ENCODE peak calls at places on chromosomes 13 and 19, in nine cellular contexts. T is GM12865, Z is A673, X is lung, L is colonic mucosa, H is cardiac muscle cell, B is left lung, P is mucosa of descending colon, Q is tibial nerve. G is an unnamed sample.

GRCh38 chr19:39182174-39182505 is 14.6 kb upstream of the NCCRP1 start:
- DNase-seq in T (no peak), Z (no peak), X (no peak), L (no peak), H (no peak), B (no peak), P (no peak), Q (no peak), G (no peak)

GRCh38 chr19:17873661-17874422 is 2.1 kb downstream of the SLC5A5 start:
- DNase-seq in T (peak), Z (peak), X (no peak), L (peak), H (peak), B (peak), P (peak), Q (no peak), G (no peak)

GRCh38 chr19:42033413-42033812 is 36.6 kb downstream of the GRIK5 start:
- DNase-seq in T (no peak), Z (no peak), X (no peak), L (no peak), H (no peak), B (peak), P (no peak), Q (no peak), G (no peak)

GRCh38 chr19:32599736-32600157 is 18.8 kb downstream of the PDCD5 start:
- DNase-seq in T (peak), Z (peak), X (no peak), L (peak), H (peak), B (no peak), P (no peak), Q (no peak), G (peak)

GRCh38 chr19:33863436-33863835 is 66.8 kb downstream of the KCTD15 start:
- DNase-seq in T (no peak), Z (no peak), X (no peak), L (no peak), H (no peak), B (no peak), P (no peak), Q (no peak), G (no peak)

GRCh38 chr13:52128714-52129700 is at the start of gene NEK5:
- DNase-seq in T (peak), Z (peak), X (peak), L (peak), H (peak), B (peak), P (peak), Q (peak), G (peak)

GRCh38 chr19:42422092-42422575 is 5.1 kb downstream of the LIPE start:
- DNase-seq in T (no peak), Z (no peak), X (no peak), L (no peak), H (no peak), B (no peak), P (no peak), Q (no peak), G (no peak)

GRCh38 chr13:23921451-23921888 is 24.2 kb upstream of the C1QTNF9B start:
- DNase-seq in T (peak), Z (peak), X (no peak), L (peak), H (peak), B (no peak), P (no peak), Q (peak), G (peak)

GRCh38 chr19:3625996-3626472 is 556 bp downstream of the CACTIN start:
- DNase-seq in T (no peak), Z (no peak), X (no peak), L (no peak), H (no peak), B (peak), P (no peak), Q (no peak), G (no peak)

GRCh38 chr19:927044-927706 is 1.3 kb downstream of the ARID3A start:
- DNase-seq in T (peak), Z (no peak), X (peak), L (no peak), H (peak), B (peak), P (peak), Q (peak), G (no peak)

GRCh38 chr13:101218484-101218883 is 197.8 kb downstream of the NALCN start:
- DNase-seq in T (no peak), Z (no peak), X (no peak), L (no peak), H (no peak), B (no peak), P (no peak), Q (no peak), G (no peak)

GRCh38 chr19:3224346-3225325 is at the start of gene CELF5:
- DNase-seq in T (peak), Z (peak), X (no peak), L (peak), H (peak), B (peak), P (no peak), Q (no peak), G (no peak)

GRCh38 chr13:59480398-59480797 is 683.3 kb downstream of the DIAPH3 start:
- DNase-seq in T (no peak), Z (peak), X (no peak), L (no peak), H (peak), B (no peak), P (no peak), Q (no peak), G (no peak)

GRCh38 chr19:6516018-6516658 is 14.0 kb upstream of the TUBB4A start:
- DNase-seq in T (peak), Z (peak), X (peak), L (peak), H (peak), B (peak), P (peak), Q (peak), G (peak)

GRCh38 chr13:44471686-44472085 is 98.1 kb downstream of the SERP2 start:
- DNase-seq in T (no peak), Z (no peak), X (no peak), L (no peak), H (peak), B (no peak), P (no peak), Q (no peak), G (peak)

GRCh38 chr19:48551437-48552302 is at the start of gene SULT2B1:
- DNase-seq in T (no peak), Z (no peak), X (peak), L (peak), H (no peak), B (peak), P (peak), Q (no peak), G (no peak)

GRCh38 chr19:49469828-49470614 is 4.0 kb upstream of the FLT3LG start:
- DNase-seq in T (peak), Z (no peak), X (no peak), L (no peak), H (no peak), B (no peak), P (peak), Q (no peak), G (no peak)

GRCh38 chr19:38172001-38172400 is 52.0 kb downstream of the DPF1 start:
- DNase-seq in T (no peak), Z (no peak), X (no peak), L (no peak), H (no peak), B (no peak), P (no peak), Q (no peak), G (no peak)

GRCh38 chr13:114025432-114026127 is 51.7 kb upstream of the C13orf46 start:
- DNase-seq in T (no peak), Z (no peak), X (no peak), L (no peak), H (peak), B (peak), P (peak), Q (no peak), G (no peak)

GRCh38 chr19:10173527-10173926 is 21.2 kb downstream of the DNMT1 start:
- DNase-seq in T (no peak), Z (no peak), X (no peak), L (no peak), H (peak), B (peak), P (no peak), Q (no peak), G (peak)

GRCh38 chr13:26897706-26898550 is 137.3 kb upstream of the GPR12 start:
- DNase-seq in T (no peak), Z (no peak), X (no peak), L (no peak), H (no peak), B (no peak), P (no peak), Q (no peak), G (no peak)

GRCh38 chr13:61600360-61601033 is 184.8 kb upstream of the PCDH20 start:
- DNase-seq in T (no peak), Z (no peak), X (no peak), L (no peak), H (no peak), B (no peak), P (no peak), Q (peak), G (no peak)

GRCh38 chr19:28874742-28875141 is 338.2 kb downstream of the UQCRFS1 start:
- DNase-seq in T (no peak), Z (no peak), X (no peak), L (no peak), H (no peak), B (no peak), P (no peak), Q (no peak), G (no peak)

GRCh38 chr13:47463002-47463401 is 538.1 kb downstream of the SUCLA2 start:
- DNase-seq in T (no peak), Z (no peak), X (no peak), L (no peak), H (no peak), B (no peak), P (no peak), Q (no peak), G (no peak)
- TF ChIP-seq CTCF in T (no peak), Z (no peak), X (no peak), L (no peak), H (no peak), B (no peak), P (no peak), Q (no peak), G (no peak)

GRCh38 chr13:74573654-74574053 is 439.4 kb upstream of the KLF12 start:
- DNase-seq in T (no peak), Z (no peak), X (no peak), L (no peak), H (peak), B (no peak), P (no peak), Q (no peak), G (no peak)

GRCh38 chr13:74574964-74575728 is 440.9 kb upstream of the KLF12 start:
- DNase-seq in T (no peak), Z (no peak), X (no peak), L (no peak), H (peak), B (no peak), P (no peak), Q (no peak), G (no peak)

GRCh38 chr13:74570046-74570445 is 435.8 kb upstream of the KLF12 start:
- DNase-seq in T (no peak), Z (no peak), X (no peak), L (no peak), H (no peak), B (no peak), P (no peak), Q (no peak), G (no peak)

GRCh38 chr13:74571811-74572210 is 437.6 kb upstream of the KLF12 start:
- DNase-seq in T (no peak), Z (no peak), X (no peak), L (no peak), H (no peak), B (no peak), P (no peak), Q (no peak), G (no peak)

GRCh38 chr13:74570834-74571233 is 436.6 kb upstream of the KLF12 start:
- DNase-seq in T (no peak), Z (no peak), X (no peak), L (no peak), H (peak), B (no peak), P (no peak), Q (no peak), G (no peak)
- TF ChIP-seq CTCF in T (no peak), Z (no peak), X (no peak), L (no peak), H (no peak), B (no peak), P (no peak), Q (no peak), G (no peak)

GRCh38 chr19:57068921-57069697 is 50.7 kb upstream of the USP29 start:
- DNase-seq in T (no peak), Z (peak), X (no peak), L (no peak), H (no peak), B (no peak), P (no peak), Q (no peak), G (no peak)
- TF ChIP-seq CTCF in T (no peak), Z (peak), X (no peak), L (no peak), H (no peak), B (no peak), P (no peak), Q (no peak), G (peak)

DNA sequence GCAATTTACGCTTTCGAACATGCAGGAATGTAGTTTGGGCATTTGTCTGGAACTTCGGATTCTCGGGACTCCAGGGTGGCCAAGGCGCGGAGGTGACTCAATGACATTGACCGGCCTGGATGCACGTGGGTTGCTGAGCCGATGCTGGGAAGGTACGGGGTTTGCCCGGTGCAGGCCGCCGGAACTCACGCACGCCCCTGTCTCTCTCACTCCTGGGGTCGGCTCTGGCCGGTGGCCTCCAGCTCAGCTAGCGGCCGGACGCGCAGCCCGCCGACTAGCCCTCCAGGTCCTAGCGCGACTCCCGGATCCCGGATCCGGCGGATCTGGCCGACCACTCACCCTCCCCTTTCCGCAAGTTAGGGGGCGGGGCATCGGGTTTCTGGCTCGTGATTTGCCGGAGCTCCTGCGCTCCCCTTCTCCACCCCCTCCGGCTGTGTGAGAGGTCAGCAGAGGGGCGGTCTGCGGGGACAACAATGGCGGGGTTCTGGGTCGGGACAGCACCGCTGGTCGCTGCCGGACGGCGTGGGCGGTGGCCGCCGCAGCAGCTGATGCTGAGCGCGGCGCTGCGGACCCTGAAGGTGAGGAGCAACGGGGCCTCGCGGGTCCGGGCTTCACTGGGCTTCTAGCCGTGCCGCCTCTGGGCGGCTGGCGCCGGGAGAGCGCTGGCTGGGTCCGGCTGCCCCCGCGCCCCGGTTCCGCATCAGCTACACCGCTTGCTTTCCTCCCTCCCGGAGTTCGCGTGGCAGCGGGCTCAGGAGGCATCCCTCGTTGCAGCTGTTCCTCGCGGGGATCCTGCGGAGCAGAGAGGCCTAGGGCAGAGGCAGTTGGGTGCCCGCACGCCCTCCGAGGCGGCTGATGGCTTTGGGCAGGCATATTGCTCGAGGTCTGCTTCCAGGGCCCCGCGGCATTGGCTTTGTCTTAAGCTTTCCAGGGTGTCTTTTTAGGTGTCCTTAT is at the start of gene PCCA:
- DNase-seq in T (peak), Z (peak), X (peak), L (peak), H (peak), B (peak), P (peak), Q (peak), G (peak)
- TF ChIP-seq CTCF in T (no peak), Z (no peak), X (no peak), L (no peak), H (no peak), B (no peak), P (no peak), Q (no peak), G (no peak)

DNA sequence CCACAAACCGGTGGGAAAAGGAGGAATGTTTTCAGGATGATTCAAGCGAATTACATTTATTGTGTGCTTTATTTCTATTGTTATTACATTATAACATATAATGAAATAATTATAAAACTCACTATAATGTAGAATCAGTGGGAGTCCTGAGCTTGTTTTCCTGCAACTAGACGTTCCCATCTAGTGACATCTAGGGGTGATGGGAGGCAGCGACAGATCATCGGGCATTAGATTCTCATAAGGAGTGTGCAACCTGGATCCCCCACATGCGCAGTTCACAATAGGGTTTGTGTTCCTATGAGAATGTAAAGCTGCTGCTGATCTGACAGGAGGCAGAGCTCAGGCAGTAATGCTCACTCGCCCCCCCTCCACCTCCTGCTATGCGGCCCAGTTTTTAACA is 54.5 kb downstream of the SPTBN4 start:
- DNase-seq in T (peak), Z (peak), X (no peak), L (no peak), H (peak), B (no peak), P (no peak), Q (no peak), G (peak)
- TF ChIP-seq CTCF in T (peak), Z (peak), X (no peak), L (no peak), H (peak), B (no peak), P (no peak), Q (no peak), G (peak)

GRCh38 chr19:57825501-57825900 is 4.6 kb upstream of the ZNF587B start:
- DNase-seq in T (no peak), Z (no peak), X (no peak), L (no peak), H (peak), B (no peak), P (no peak), Q (no peak), G (no peak)

GRCh38 chr19:57829316-57829715 is 783 bp upstream of the ZNF587B start:
- DNase-seq in T (no peak), Z (no peak), X (no peak), L (no peak), H (peak), B (no peak), P (no peak), Q (no peak), G (no peak)

DNA sequence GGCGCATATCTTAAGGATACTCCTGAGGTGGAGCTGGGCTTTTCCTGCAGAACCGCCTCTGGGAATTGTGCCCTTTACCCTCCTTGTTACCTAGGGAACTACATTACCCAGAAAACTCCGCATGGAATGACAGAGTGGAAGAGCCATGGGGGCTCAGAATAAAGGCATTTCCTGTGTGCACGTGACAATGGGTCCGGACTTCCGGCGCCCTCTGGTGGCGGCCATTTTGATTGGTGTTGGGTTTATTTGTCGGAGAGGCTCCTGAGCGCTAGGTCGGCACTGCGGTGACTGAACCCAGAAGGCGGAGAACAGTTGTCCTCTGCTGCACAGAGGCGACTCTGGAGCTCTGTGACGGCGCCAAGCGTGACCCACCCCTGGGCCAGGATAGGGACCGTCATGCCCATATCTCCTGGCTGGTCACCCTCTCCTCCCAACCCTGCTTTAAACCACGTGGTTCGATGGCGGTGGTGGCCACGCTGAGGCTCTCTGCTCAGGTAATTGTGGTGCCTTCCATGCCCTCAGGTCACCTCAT is at the start of gene ZNF587B:
- DNase-seq in T (no peak), Z (peak), X (peak), L (peak), H (peak), B (peak), P (no peak), Q (peak), G (no peak)
- TF ChIP-seq CTCF in T (no peak), Z (peak), X (no peak), L (peak), H (peak), B (peak), P (peak), Q (no peak), G (peak)

GRCh38 chr13:48801255-48801654 is 147.5 kb downstream of the CYSLTR2 start:
- DNase-seq in T (no peak), Z (no peak), X (no peak), L (no peak), H (no peak), B (no peak), P (no peak), Q (no peak), G (peak)

GRCh38 chr13:48808689-48809088 is 155.0 kb downstream of the CYSLTR2 start:
- DNase-seq in T (no peak), Z (no peak), X (no peak), L (no peak), H (peak), B (no peak), P (no peak), Q (no peak), G (peak)

GRCh38 chr13:48804836-48805601 is 151.3 kb downstream of the CYSLTR2 start:
- DNase-seq in T (no peak), Z (no peak), X (no peak), L (no peak), H (no peak), B (no peak), P (no peak), Q (no peak), G (no peak)

GRCh38 chr13:48806522-48806921 is 152.8 kb downstream of the CYSLTR2 start:
- DNase-seq in T (no peak), Z (no peak), X (no peak), L (no peak), H (no peak), B (no peak), P (no peak), Q (no peak), G (peak)
- TF ChIP-seq CTCF in T (no peak), Z (no peak), X (no peak), L (no peak), H (no peak), B (no peak), P (no peak), Q (no peak), G (no peak)

GRCh38 chr13:35769812-35770211 is 293.3 kb upstream of the MAB21L1 start:
- DNase-seq in T (no peak), Z (no peak), X (no peak), L (no peak), H (no peak), B (no peak), P (no peak), Q (no peak), G (no peak)
- TF ChIP-seq CTCF in T (no peak), Z (no peak), X (no peak), L (no peak), H (no peak), B (no peak), P (no peak), Q (no peak), G (no peak)

GRCh38 chr19:16778796-16779411 is 50.3 kb upstream of the SIN3B start:
- DNase-seq in T (peak), Z (peak), X (peak), L (peak), H (peak), B (no peak), P (no peak), Q (peak), G (peak)
- TF ChIP-seq CTCF in T (peak), Z (peak), X (peak), L (peak), H (peak), B (peak), P (no peak), Q (peak), G (peak)